ENCODE peak calls at places on chromosomes 13 and 19, in four cellular contexts. One of them, this sample, is unnamed.

GRCh38 chr19:3710265-3710812 is 2.2 kb downstream of the TJP3 start:
- DNase-seq in IMR-90: peak
- DNase-seq in neuronal stem cell: no peak
- DNase-seq in H9: peak
- DNase-seq in this sample: peak

GRCh38 chr19:12930002-12930645 is 3.4 kb downstream of the FARSA start:
- DNase-seq in IMR-90: no peak
- DNase-seq in neuronal stem cell: no peak
- DNase-seq in H9: no peak
- DNase-seq in this sample: no peak

GRCh38 chr19:38061294-38061693 is 154.3 kb downstream of the SIPA1L3 start:
- DNase-seq in IMR-90: peak
- DNase-seq in neuronal stem cell: no peak
- DNase-seq in H9: no peak
- DNase-seq in this sample: no peak

GRCh38 chr13:28532226-28533048 is 37.5 kb upstream of the FLT1 start:
- DNase-seq in IMR-90: no peak
- DNase-seq in neuronal stem cell: peak
- DNase-seq in H9: peak
- DNase-seq in this sample: peak

GRCh38 chr19:47021536-47022139 is 2.0 kb downstream of the NPAS1 start:
- DNase-seq in IMR-90: no peak
- DNase-seq in neuronal stem cell: no peak
- DNase-seq in H9: peak
- DNase-seq in this sample: peak

GRCh38 chr19:39405930-39406655 is 554 bp upstream of the ZFP36 start:
- DNase-seq in IMR-90: no peak
- DNase-seq in neuronal stem cell: no peak
- DNase-seq in H9: peak
- DNase-seq in this sample: no peak

GRCh38 chr19:18044825-18045304 is 36.9 kb downstream of the ARRDC2 start:
- DNase-seq in IMR-90: peak
- DNase-seq in neuronal stem cell: no peak
- DNase-seq in H9: peak
- DNase-seq in this sample: peak

GRCh38 chr13:48527955-48528354 is 4.9 kb downstream of the RCBTB2 start:
- DNase-seq in IMR-90: no peak
- DNase-seq in neuronal stem cell: no peak
- DNase-seq in H9: no peak
- DNase-seq in this sample: no peak

GRCh38 chr19:33683881-33684549 is 62.3 kb downstream of the CHST8 start:
- DNase-seq in IMR-90: peak
- DNase-seq in neuronal stem cell: peak
- DNase-seq in H9: peak
- DNase-seq in this sample: peak

GRCh38 chr19:33157906-33158305 is 26.0 kb downstream of the WDR88 start:
- DNase-seq in IMR-90: no peak
- DNase-seq in neuronal stem cell: no peak
- DNase-seq in H9: no peak
- DNase-seq in this sample: no peak

GRCh38 chr13:108566413-108567170 is 62.8 kb upstream of the MYO16 start:
- DNase-seq in IMR-90: no peak
- DNase-seq in neuronal stem cell: no peak
- DNase-seq in H9: no peak
- DNase-seq in this sample: peak

GRCh38 chr13:113740286-113740556 is 18.8 kb upstream of the TMEM255B start:
- DNase-seq in IMR-90: no peak
- DNase-seq in neuronal stem cell: no peak
- DNase-seq in H9: no peak
- DNase-seq in this sample: no peak

GRCh38 chr13:41317243-41317642 is 6.2 kb downstream of the NAA16 start:
- DNase-seq in IMR-90: no peak
- DNase-seq in neuronal stem cell: no peak
- DNase-seq in H9: no peak
- DNase-seq in this sample: no peak

GRCh38 chr13:101917833-101918755 is 465.6 kb downstream of the ITGBL1 start:
- DNase-seq in IMR-90: no peak
- DNase-seq in neuronal stem cell: no peak
- DNase-seq in H9: peak
- DNase-seq in this sample: peak
- H3K23ac ChIP-seq in IMR-90: no peak
- H3K23ac ChIP-seq in neuronal stem cell: peak
- H3K23ac ChIP-seq in H9: no peak
- H3K23ac ChIP-seq in this sample: no peak

DNA sequence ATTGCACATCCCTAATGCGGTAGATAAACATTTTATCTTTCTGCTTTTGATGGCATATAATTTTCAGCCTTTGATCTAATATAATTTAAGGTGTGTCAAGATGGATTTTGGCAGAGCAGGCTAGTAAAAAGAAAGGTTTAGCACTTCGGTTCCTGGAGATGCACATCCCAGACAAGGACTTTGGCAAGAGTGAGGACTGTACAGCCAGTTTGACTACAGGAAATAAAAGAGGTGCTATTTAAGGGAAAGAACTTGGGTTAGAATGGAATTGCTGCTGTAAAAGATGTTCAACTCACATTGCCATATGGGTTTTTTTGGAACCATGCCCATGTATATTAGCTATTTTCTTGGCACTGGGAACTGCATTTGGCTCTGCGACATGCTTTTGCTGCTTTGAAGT is 932.2 kb downstream of the EFNB2 start:
- DNase-seq in IMR-90: no peak
- DNase-seq in neuronal stem cell: no peak
- DNase-seq in H9: no peak
- DNase-seq in this sample: no peak
- H2AK5ac ChIP-seq in IMR-90: no peak
- H2AK5ac ChIP-seq in neuronal stem cell: no peak
- H2AK5ac ChIP-seq in H9: no peak
- H2AK5ac ChIP-seq in this sample: no peak

DNA sequence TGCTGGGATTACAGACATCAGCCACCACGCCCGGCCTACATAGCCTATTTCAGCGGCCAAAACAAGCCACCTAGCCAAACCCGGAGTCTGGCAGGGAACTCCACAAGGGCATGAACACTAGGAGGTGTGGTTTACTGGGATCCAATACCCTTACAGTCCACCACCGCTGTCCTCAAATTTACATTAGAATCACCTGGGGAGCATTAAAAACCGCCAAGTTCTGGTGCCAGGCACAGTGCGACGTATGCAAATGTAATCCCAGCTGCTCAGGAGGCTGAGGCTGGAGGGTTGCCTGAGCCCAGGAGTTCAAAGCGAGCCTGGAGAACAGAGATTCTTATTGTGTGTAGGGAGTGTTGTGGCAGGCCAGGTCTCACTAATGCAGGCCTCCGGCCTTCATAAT is 4.2 kb upstream of the AP1M1 start:
- DNase-seq in IMR-90: no peak
- DNase-seq in neuronal stem cell: no peak
- DNase-seq in H9: peak
- DNase-seq in this sample: peak
- H4K8ac ChIP-seq in IMR-90: no peak
- H4K8ac ChIP-seq in neuronal stem cell: no peak
- H4K8ac ChIP-seq in H9: no peak
- H4K8ac ChIP-seq in this sample: no peak

GRCh38 chr13:95652244-95652764 is 7.8 kb upstream of the DZIP1 start:
- DNase-seq in IMR-90: no peak
- DNase-seq in neuronal stem cell: no peak
- DNase-seq in H9: no peak
- DNase-seq in this sample: no peak
- H3K23ac ChIP-seq in IMR-90: no peak
- H3K23ac ChIP-seq in neuronal stem cell: no peak
- H3K23ac ChIP-seq in H9: no peak
- H3K23ac ChIP-seq in this sample: no peak

DNA sequence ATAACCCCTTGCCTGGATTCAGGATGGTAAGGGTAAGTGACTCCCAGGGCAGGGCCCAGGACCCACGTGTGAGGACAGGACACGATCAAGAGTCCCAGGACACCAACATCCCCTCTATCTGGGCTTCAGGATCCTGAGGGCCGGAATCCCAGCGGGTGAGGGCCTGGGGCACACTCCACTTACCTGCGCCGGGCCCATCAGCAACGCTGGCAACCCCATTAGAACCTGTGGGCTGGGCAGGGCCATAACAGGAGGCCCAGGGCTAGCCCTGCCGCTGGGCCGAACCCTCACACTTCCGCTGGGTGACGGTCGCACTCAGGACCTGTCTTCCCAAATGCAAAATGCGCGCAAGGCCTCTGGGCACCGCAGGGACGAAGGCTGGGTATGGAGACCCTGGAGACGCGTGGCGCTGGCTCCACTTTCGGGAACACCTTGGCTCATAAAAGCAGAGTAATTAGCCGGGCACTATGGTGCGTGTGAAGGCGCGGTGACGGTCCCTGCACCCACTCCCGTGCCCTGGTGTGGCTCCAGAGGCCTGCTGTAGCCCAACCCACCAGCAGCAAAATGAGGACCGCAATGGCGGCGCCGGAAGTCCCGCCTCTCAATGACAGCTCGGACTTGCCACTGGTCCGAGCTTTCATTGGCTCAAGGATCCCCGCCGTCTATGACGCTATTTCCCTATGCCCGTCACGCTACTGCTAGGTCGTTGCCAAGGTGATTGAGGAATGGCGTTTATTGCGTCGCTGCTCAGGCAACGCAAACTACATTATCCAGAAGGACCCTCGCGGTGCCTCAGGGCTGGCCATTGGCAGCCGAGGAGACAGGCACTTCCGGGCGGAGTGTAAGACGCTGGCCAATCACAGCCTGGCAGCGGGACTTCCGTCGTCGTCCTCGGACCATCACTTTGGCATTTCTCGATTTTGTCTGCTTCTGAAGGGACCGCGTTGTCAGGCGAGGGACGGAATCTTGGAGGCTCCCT is at the start of gene ZNF132:
- DNase-seq in IMR-90: peak
- DNase-seq in neuronal stem cell: peak
- DNase-seq in H9: peak
- DNase-seq in this sample: peak
- H2AK5ac ChIP-seq in IMR-90: peak
- H2AK5ac ChIP-seq in neuronal stem cell: peak
- H2AK5ac ChIP-seq in H9: no peak
- H2AK5ac ChIP-seq in this sample: no peak

DNA sequence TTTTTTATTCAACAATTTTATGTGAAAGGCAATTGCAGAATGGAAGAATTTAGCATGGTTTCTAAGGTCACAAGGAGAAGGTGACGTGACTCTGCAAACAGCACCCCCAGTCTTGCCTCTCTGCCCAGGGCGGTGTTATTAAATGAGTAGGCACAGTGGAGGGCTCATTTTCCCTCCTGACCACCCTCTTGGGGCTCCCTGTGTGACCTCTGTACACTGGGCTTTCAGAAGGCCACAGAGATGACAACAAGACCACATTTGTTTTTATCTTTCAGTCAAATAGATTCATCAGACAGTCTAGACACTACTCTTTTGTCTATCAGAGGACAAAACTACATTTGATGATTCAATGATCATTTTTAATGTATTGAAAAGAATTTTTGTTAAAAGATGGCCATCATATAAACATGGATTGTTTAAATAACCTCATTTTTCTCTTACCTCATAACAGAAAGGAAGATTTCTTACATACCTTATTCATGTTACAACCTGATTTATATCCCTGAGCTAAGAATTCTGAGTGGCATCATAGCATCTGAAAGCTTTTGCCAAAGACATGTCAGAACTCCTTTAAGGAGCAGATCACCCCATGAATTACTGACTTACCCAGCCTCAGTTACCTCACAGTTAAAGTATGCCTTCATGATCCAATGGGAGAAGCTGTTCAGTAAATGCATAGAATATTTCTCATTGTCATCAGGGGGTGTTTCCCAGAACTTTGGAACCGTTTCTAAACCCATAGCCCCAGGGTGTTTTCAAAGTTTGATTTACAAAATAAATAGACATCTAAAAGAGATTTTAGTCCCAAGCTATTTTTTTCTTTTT is 184.0 kb upstream of the RFC3 start:
- DNase-seq in IMR-90: peak
- DNase-seq in neuronal stem cell: no peak
- DNase-seq in H9: no peak
- DNase-seq in this sample: peak
- H4K8ac ChIP-seq in IMR-90: no peak
- H4K8ac ChIP-seq in neuronal stem cell: no peak
- H4K8ac ChIP-seq in H9: no peak
- H4K8ac ChIP-seq in this sample: no peak

DNA sequence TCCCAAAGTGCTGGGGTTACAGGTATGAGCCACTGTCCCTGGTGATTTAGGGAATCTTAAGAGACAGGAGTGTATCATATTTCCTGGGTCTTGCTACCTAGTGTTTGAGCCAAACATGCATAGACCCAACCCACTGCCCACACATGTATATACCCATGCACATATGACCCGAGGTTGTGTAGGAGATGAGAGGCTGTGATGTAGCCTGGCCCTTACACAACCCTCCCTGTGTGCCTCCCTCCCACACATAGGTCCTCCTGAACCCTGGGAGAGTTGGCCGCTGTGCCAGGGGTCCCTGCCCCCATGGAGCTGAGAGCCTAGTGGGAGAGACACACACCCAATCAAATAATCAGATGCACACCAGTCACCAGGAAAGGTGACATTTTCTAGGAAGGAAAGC is 365.9 kb downstream of the ZNF536 start:
- DNase-seq in IMR-90: no peak
- DNase-seq in neuronal stem cell: no peak
- DNase-seq in H9: no peak
- DNase-seq in this sample: no peak
- H3K23ac ChIP-seq in IMR-90: no peak
- H3K23ac ChIP-seq in neuronal stem cell: no peak
- H3K23ac ChIP-seq in H9: no peak
- H3K23ac ChIP-seq in this sample: no peak

GRCh38 chr13:44763604-44764311 is 187.6 kb upstream of the TSC22D1 start:
- DNase-seq in IMR-90: no peak
- DNase-seq in neuronal stem cell: no peak
- DNase-seq in H9: no peak
- DNase-seq in this sample: no peak

GRCh38 chr13:44765076-44765475 is 188.9 kb upstream of the TSC22D1 start:
- DNase-seq in IMR-90: no peak
- DNase-seq in neuronal stem cell: peak
- DNase-seq in H9: no peak
- DNase-seq in this sample: peak

GRCh38 chr13:44767257-44767656 is 191.1 kb upstream of the TSC22D1 start:
- DNase-seq in IMR-90: no peak
- DNase-seq in neuronal stem cell: no peak
- DNase-seq in H9: no peak
- DNase-seq in this sample: no peak

GRCh38 chr13:44762946-44763345 is 186.8 kb upstream of the TSC22D1 start:
- DNase-seq in IMR-90: peak
- DNase-seq in neuronal stem cell: no peak
- DNase-seq in H9: no peak
- DNase-seq in this sample: no peak

DNA sequence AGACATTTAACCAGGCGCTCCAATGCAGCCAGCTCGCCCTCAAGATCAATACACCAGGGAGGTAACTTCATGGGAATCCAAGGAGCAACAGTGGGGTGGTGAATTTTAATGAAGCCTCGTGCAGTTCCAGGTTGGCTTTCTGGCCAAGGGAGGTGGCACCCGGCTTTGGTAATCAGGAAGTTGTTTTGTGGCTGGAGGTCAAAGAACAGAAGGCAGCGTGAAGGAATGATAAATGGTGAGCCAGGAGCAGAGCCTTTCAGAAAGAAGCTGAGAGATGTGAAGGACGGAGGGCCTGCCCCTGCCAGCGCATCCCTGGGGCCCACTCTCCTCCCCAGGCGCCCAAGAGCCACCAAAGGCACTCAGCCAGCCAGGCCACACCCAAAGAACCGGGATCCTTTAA is 188.2 kb upstream of the TSC22D1 start:
- DNase-seq in IMR-90: no peak
- DNase-seq in neuronal stem cell: no peak
- DNase-seq in H9: no peak
- DNase-seq in this sample: no peak
- H2AK5ac ChIP-seq in IMR-90: no peak
- H2AK5ac ChIP-seq in neuronal stem cell: no peak
- H2AK5ac ChIP-seq in H9: no peak
- H2AK5ac ChIP-seq in this sample: no peak